ENCODE peak calls at places on chromosomes 11 and 22, in five cellular contexts. I is astrocyte, T is epithelial cell of esophagus, G is lower lobe of right lung, P is AG10803. A is an unnamed sample.

GRCh38 chr22:26631282-26631681 is 9.5 kb downstream of the CRYBA4 start:
- DNase-seq in I (no peak), T (no peak), G (no peak), P (no peak), A (no peak)

GRCh38 chr22:27445876-27446275 is 355.7 kb downstream of the MN1 start:
- DNase-seq in I (no peak), T (no peak), G (no peak), P (no peak), A (no peak)

GRCh38 chr22:42991010-42991651 is 23.8 kb downstream of the PACSIN2 start:
- DNase-seq in I (peak; percentile 89), T (peak; percentile 45), G (no peak), P (peak; percentile 82), A (peak; percentile 67)

GRCh38 chr11:76831911-76832310 is 28.8 kb upstream of the ACER3 start:
- DNase-seq in I (no peak), T (no peak), G (no peak), P (no peak), A (no peak)

GRCh38 chr22:38240734-38241252 is 32.0 kb downstream of the TMEM184B start:
- DNase-seq in I (peak; percentile 94), T (peak; percentile 91), G (no peak), P (peak; percentile 85), A (peak; percentile 86)

GRCh38 chr11:86523738-86524602 is 148.4 kb downstream of the ME3 start:
- DNase-seq in I (peak; percentile 98), T (peak; percentile 97), G (no peak), P (peak; percentile 79), A (peak; percentile 94)

GRCh38 chr11:9752091-9752490 is 88.2 kb downstream of the SWAP70 start:
- DNase-seq in I (peak; percentile 14), T (no peak), G (no peak), P (no peak), A (peak; percentile 52)

GRCh38 chr22:24440718-24441405 is 13.5 kb downstream of the ADORA2A start:
- DNase-seq in I (no peak), T (no peak), G (no peak), P (no peak), A (no peak)

GRCh38 chr11:34599406-34599901 is 21.4 kb upstream of the EHF start:
- DNase-seq in I (peak; percentile 88), T (peak; percentile 90), G (no peak), P (peak; percentile 82), A (peak; percentile 82)

GRCh38 chr11:94948070-94948617 is 25.2 kb downstream of the CWC15 start:
- DNase-seq in I (peak; percentile 94), T (no peak), G (no peak), P (peak; percentile 84), A (peak; percentile 68)

GRCh38 chr22:31818481-31819392 is 64.9 kb downstream of the DEPDC5 start:
- DNase-seq in I (peak; percentile 51), T (peak; percentile 4), G (no peak), P (peak; percentile 55), A (peak; percentile 8)

GRCh38 chr11:11243790-11244469 is 109.1 kb downstream of the CSNK2A3 start:
- DNase-seq in I (no peak), T (peak; percentile 35), G (no peak), P (peak; percentile 3), A (no peak)

GRCh38 chr22:33405194-33405593 is 347.0 kb upstream of the SYN3 start:
- DNase-seq in I (no peak), T (no peak), G (no peak), P (no peak), A (no peak)

GRCh38 chr11:35087648-35088047 is 51.3 kb upstream of the CD44 start:
- DNase-seq in I (peak; percentile 47), T (no peak), G (no peak), P (peak; percentile 78), A (peak; percentile 80)

GRCh38 chr11:93051181-93051580 is 81.7 kb downstream of the MTNR1B start:
- DNase-seq in I (peak; percentile 35), T (peak; percentile 44), G (no peak), P (peak; percentile 32), A (peak; percentile 45)

GRCh38 chr11:23555085-23555484 is 694.8 kb upstream of the CCDC179 start:
- DNase-seq in I (peak; percentile 73), T (no peak), G (no peak), P (peak; percentile 11), A (peak; percentile 11)

GRCh38 chr11:113989381-113989780 is 14.5 kb downstream of the HTR3A start:
- DNase-seq in I (no peak), T (no peak), G (no peak), P (no peak), A (no peak)

GRCh38 chr22:46149998-46150549 is at the start of gene PPARA:
- DNase-seq in I (peak; percentile 30), T (peak; percentile 68), G (peak; percentile 94), P (peak; percentile 82), A (peak; percentile 65)

GRCh38 chr11:16271258-16271657 is 85.1 kb downstream of the SOX6 start:
- DNase-seq in I (no peak), T (no peak), G (no peak), P (no peak), A (peak; percentile 0)

GRCh38 chr11:31005202-31005601 is 364.3 kb downstream of the DCDC1 start:
- DNase-seq in I (no peak), T (no peak), G (no peak), P (no peak), A (no peak)

GRCh38 chr22:40509401-40510134 is 127.0 kb downstream of the MRTFA start:
- DNase-seq in I (peak; percentile 95), T (peak; percentile 83), G (no peak), P (peak; percentile 96), A (peak; percentile 99)

GRCh38 chr11:41943671-41944070 is 484.2 kb upstream of the LRRC4C start:
- DNase-seq in I (no peak), T (peak; percentile 4), G (no peak), P (no peak), A (no peak)

GRCh38 chr11:110168404-110168803 is 75.2 kb downstream of the ZC3H12C start:
- DNase-seq in I (no peak), T (no peak), G (no peak), P (no peak), A (no peak)

GRCh38 chr22:25141994-25142620 is 57.6 kb upstream of the CRYBB3 start:
- DNase-seq in I (no peak), T (no peak), G (no peak), P (no peak), A (no peak)

GRCh38 chr22:30781271-30781875 is 86.7 kb downstream of the OSBP2 start:
- DNase-seq in I (peak; percentile 6), T (peak; percentile 49), G (no peak), P (no peak), A (no peak)

GRCh38 chr22:45692549-45692948 is 20.9 kb downstream of the ATXN10 start:
- DNase-seq in I (peak; percentile 65), T (no peak), G (no peak), P (peak; percentile 59), A (peak; percentile 73)

GRCh38 chr11:61027141-61027840 is 55.8 kb downstream of the CD6 start:
- DNase-seq in I (no peak), T (no peak), G (no peak), P (no peak), A (no peak)

GRCh38 chr11:30873924-30874323 is 287.8 kb upstream of the MPPED2 start:
- DNase-seq in I (no peak), T (no peak), G (no peak), P (no peak), A (no peak)

GRCh38 chr11:112881461-112881860 is 79.8 kb upstream of the NCAM1 start:
- DNase-seq in I (peak; percentile 67), T (peak; percentile 21), G (peak; percentile 55), P (peak; percentile 62), A (peak; percentile 54)
- TF ChIP-seq CTCF in I (no peak), T (no peak), G (no peak), P (no peak), A (no peak)

GRCh38 chr11:65476632-65477270 is 22.1 kb upstream of the MALAT1 start:
- DNase-seq in I (no peak), T (no peak), G (no peak), P (no peak), A (peak; percentile 69)

GRCh38 chr11:65473275-65473860 is 25.5 kb upstream of the MALAT1 start:
- DNase-seq in I (no peak), T (peak; percentile 26), G (no peak), P (no peak), A (no peak)

GRCh38 chr11:65470433-65470832 is 28.4 kb upstream of the MALAT1 start:
- DNase-seq in I (no peak), T (no peak), G (no peak), P (no peak), A (no peak)

GRCh38 chr11:65468874-65469333 is 29.9 kb upstream of the MALAT1 start:
- DNase-seq in I (no peak), T (peak; percentile 96), G (peak; percentile 91), P (peak; percentile 19), A (no peak)

GRCh38 chr11:65471410-65471762 is 27.5 kb upstream of the MALAT1 start:
- DNase-seq in I (peak; percentile 63), T (peak; percentile 61), G (peak; percentile 85), P (peak; percentile 84), A (peak; percentile 80)
- H3K4me3 ChIP-seq in I (no peak overlapping the region), T (no peak overlapping the region), G (peak overlapping the region; percentile 28), P (peak overlapping the region; percentile 48), A (peak overlapping the region; percentile 35)

GRCh38 chr11:126359431-126360048 is 4.1 kb downstream of the ST3GAL4 start:
- DNase-seq in I (peak; percentile 51), T (no peak), G (no peak), P (peak; percentile 88), A (peak; percentile 83)
- TF ChIP-seq CTCF in I (no peak), T (no peak), G (no peak), P (peak; percentile 51), A (peak; percentile 48)

GRCh38 chr11:66291706-66292542 is at the start of gene TMEM151A:
- DNase-seq in I (no peak), T (no peak), G (no peak), P (no peak), A (no peak)
- H3K4me3 ChIP-seq in I (no peak within 1 kb of the TSS), T (no peak within 1 kb of the TSS), G (peak within 1 kb of the TSS; percentile 51), P (no peak within 1 kb of the TSS), A (peak within 1 kb of the TSS; percentile 39)